ENCODE peak calls at places on chromosomes 12 and 14, in seven cellular contexts. N is mesenchymal stem cell, C is neuronal stem cell, W is IMR-90, X is mesendoderm, I is H9, M is H1. F is an unnamed sample.

GRCh38 chr12:49298160-49298559 is 3.2 kb downstream of the PRPH start:
- DNase-seq in N (no peak), C (no peak), W (no peak), X (no peak), I (no peak), M (no peak), F (no peak)

GRCh38 chr14:53520529-53520928 is 367.4 kb upstream of the DDHD1 start:
- DNase-seq in N (no peak), C (no peak), W (no peak), X (no peak), I (no peak), M (no peak), F (no peak)

GRCh38 chr12:85642810-85643209 is 193.4 kb downstream of the RASSF9 start:
- DNase-seq in N (peak; percentile 79), C (no peak), W (peak; percentile 78), X (peak; percentile 63), I (no peak), M (no peak), F (peak; percentile 8)

GRCh38 chr12:388547-389137 is 478 bp downstream of the KDM5A start:
- DNase-seq in N (peak; percentile 60), C (no peak), W (peak; percentile 30), X (peak; percentile 53), I (no peak), M (no peak), F (no peak)

GRCh38 chr12:79317184-79317847 is 373.4 kb downstream of the PAWR start:
- DNase-seq in N (no peak), C (no peak), W (no peak), X (no peak), I (no peak), M (no peak), F (peak; percentile 42)

GRCh38 chr12:14396071-14396470 is 30.6 kb downstream of the ATF7IP start:
- DNase-seq in N (peak; percentile 75), C (no peak), W (peak; percentile 28), X (no peak), I (no peak), M (no peak), F (no peak)

GRCh38 chr12:127987199-127987901 is 279.6 kb upstream of the TMEM132C start:
- DNase-seq in N (no peak), C (no peak), W (no peak), X (no peak), I (no peak), M (no peak), F (no peak)

GRCh38 chr14:34569750-34570149 is 30.2 kb upstream of the EAPP start:
- DNase-seq in N (no peak), C (no peak), W (peak; percentile 56), X (no peak), I (no peak), M (no peak), F (no peak)

GRCh38 chr12:58893421-58893986 is 26.8 kb downstream of the LRIG3 start:
- DNase-seq in N (peak; percentile 67), C (no peak), W (peak; percentile 61), X (no peak), I (no peak), M (no peak), F (no peak)

GRCh38 chr12:89225401-89225800 is 126.9 kb downstream of the DUSP6 start:
- DNase-seq in N (peak; percentile 70), C (no peak), W (peak; percentile 78), X (peak; percentile 85), I (peak; percentile 41), M (no peak), F (peak; percentile 42)

GRCh38 chr14:85221832-85222231 is 308.1 kb upstream of the FLRT2 start:
- DNase-seq in N (no peak), C (no peak), W (no peak), X (no peak), I (no peak), M (no peak), F (no peak)

GRCh38 chr12:97275261-97276197 is 187.1 kb upstream of the RMST start:
- DNase-seq in N (no peak), C (peak; percentile 92), W (no peak), X (no peak), I (peak; percentile 39), M (no peak), F (no peak)

GRCh38 chr12:110335481-110336045 is 54.5 kb downstream of the ATP2A2 start:
- DNase-seq in N (no peak), C (no peak), W (no peak), X (peak; percentile 34), I (no peak), M (no peak), F (no peak)

GRCh38 chr12:124518051-124518932 is 49.1 kb downstream of the NCOR2 start:
- DNase-seq in N (peak; percentile 100), C (peak; percentile 75), W (peak; percentile 99), X (peak; percentile 63), I (no peak), M (no peak), F (no peak)

GRCh38 chr12:123099556-123100192 is 51.2 kb downstream of the PITPNM2 start:
- DNase-seq in N (no peak), C (no peak), W (no peak), X (no peak), I (no peak), M (no peak), F (no peak)

GRCh38 chr12:46472144-46472705 is 99.7 kb upstream of the SLC38A2 start:
- DNase-seq in N (no peak), C (no peak), W (no peak), X (no peak), I (no peak), M (no peak), F (no peak)

GRCh38 chr12:8819676-8819980 is 2.8 kb upstream of the A2ML1 start:
- DNase-seq in N (no peak), C (no peak), W (peak; percentile 9), X (peak; percentile 80), I (no peak), M (no peak), F (no peak)

GRCh38 chr12:51661836-51662235 is 70.8 kb downstream of the SCN8A start:
- DNase-seq in N (no peak), C (no peak), W (peak; percentile 16), X (no peak), I (no peak), M (no peak), F (no peak)

GRCh38 chr14:74402264-74403251 is 23.5 kb downstream of the SYNDIG1L start:
- DNase-seq in N (no peak), C (no peak), W (no peak), X (no peak), I (no peak), M (no peak), F (no peak)

GRCh38 chr14:96986701-96987474 is 189.7 kb downstream of the VRK1 start:
- DNase-seq in N (no peak), C (no peak), W (no peak), X (no peak), I (no peak), M (no peak), F (no peak)

GRCh38 chr14:38887696-38888095 is 215.3 kb downstream of the SEC23A start:
- DNase-seq in N (no peak), C (no peak), W (no peak), X (no peak), I (no peak), M (no peak), F (no peak)

GRCh38 chr12:93707836-93708235 is 30.7 kb downstream of the CRADD start:
- DNase-seq in N (peak; percentile 10), C (no peak), W (peak; percentile 34), X (no peak), I (no peak), M (no peak), F (no peak)

GRCh38 chr12:57069522-57069921 is 9.1 kb downstream of the NEMP1 start:
- DNase-seq in N (peak; percentile 88), C (peak; percentile 72), W (peak; percentile 87), X (peak; percentile 86), I (peak; percentile 78), M (no peak), F (peak; percentile 64)

GRCh38 chr12:40152783-40153383 is 47.0 kb upstream of the SLC2A13 start:
- DNase-seq in N (peak; percentile 45), C (peak; percentile 32), W (peak; percentile 32), X (peak; percentile 40), I (no peak), M (no peak), F (peak; percentile 77)

GRCh38 chr14:73759183-73759713 is 45.1 kb upstream of the PNMA1 start:
- DNase-seq in N (peak; percentile 58), C (no peak), W (peak; percentile 50), X (no peak), I (no peak), M (no peak), F (peak; percentile 40)

DNA sequence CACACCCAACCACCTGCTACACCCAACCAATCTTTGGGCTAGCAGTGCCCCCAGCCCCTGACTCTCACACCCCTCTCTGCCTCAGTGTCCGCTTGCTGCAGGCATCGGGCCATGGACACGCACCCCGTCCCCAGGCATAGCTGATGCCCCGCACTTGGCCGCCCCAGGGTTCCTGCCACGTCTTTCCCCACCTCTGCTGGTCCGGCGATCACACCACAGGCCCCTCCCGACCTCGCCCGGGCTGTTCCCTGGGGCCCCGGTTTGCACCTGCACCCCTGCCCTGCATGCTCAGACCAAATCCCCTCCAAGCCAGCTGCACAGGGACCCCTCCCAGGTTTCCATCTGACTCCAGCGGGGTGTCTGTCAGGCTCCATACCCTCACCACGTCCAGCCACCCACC is 38.3 kb downstream of the BEGAIN start:
- DNase-seq in N (no peak), C (no peak), W (no peak), X (no peak), I (no peak), M (no peak), F (no peak)
- H3K4me1 ChIP-seq in N (peaks cover 27% of the 10 kb centered on the region), C (peaks cover 4% of the 10 kb centered on the region), W (no peaks in the 10 kb centered on the region), X (no peaks in the 10 kb centered on the region), I (peaks cover 3% of the 10 kb centered on the region), M (peaks cover 6% of the 10 kb centered on the region), F (peaks cover 5% of the 10 kb centered on the region)

DNA sequence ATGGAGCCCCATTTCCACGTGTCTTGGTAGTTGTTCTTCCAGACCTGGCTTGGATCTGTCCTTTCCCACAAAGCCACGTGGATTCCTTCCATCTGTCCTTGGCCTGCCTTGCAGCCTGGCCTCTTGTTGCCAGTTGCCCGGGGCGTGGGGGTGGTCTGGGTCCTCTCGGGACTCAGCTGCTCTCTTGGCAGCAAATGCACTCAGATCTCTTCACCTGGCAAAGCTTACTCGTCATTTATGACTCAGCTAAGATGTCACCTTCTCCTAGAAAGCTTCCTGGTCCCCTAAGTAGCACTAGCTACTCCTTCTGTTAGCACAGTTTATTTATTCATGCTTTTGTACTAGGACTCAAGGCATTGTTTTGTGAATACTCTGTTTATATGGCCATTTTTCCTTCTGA is 13.6 kb downstream of the PLEKHG3 start:
- DNase-seq in N (no peak), C (no peak), W (peak; percentile 20), X (peak; percentile 23), I (no peak), M (no peak), F (no peak)
- H2BK5ac ChIP-seq in N (no peak overlapping the region), C (no peak overlapping the region), W (no peak overlapping the region), X (no peak overlapping the region), I (no peak overlapping the region), M (peak overlapping the region; percentile 69), F (no peak overlapping the region)

DNA sequence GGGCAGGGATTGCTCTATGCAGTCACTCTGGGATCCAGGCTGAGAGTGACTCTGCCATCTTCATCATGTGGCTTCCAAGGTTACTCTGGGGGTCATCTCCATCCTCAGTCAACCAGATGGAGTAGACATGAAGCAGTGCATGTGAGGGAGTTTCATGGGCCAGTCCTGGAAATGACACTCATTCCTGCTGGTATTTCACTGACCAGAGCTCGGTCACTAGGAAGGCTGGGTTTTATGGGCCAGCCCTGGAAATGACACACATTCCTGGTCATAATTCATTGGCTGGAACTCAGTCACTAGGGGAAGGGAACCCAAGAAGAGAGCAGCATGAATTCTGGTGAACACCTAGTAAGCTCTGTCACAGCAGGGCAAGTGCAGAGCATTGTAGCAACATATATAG is 144.7 kb downstream of the SMOC1 start:
- DNase-seq in N (no peak), C (no peak), W (peak; percentile 18), X (no peak), I (no peak), M (no peak), F (no peak)
- H3K4me2 ChIP-seq in N (no peak overlapping the region), C (no peak overlapping the region), W (no peak overlapping the region), X (no peak overlapping the region), I (no peak overlapping the region), M (no peak overlapping the region), F (no peak overlapping the region)

GRCh38 chr14:102811254-102811963 is 34.2 kb downstream of the TRAF3 start:
- DNase-seq in N (no peak), C (no peak), W (no peak), X (no peak), I (no peak), M (no peak), F (peak; percentile 70)
- H3K4me1 ChIP-seq in N (peaks cover 18% of the 10 kb centered on the region), C (no peaks in the 10 kb centered on the region), W (peaks cover 3% of the 10 kb centered on the region), X (no peaks in the 10 kb centered on the region), I (no peaks in the 10 kb centered on the region), M (no peaks in the 10 kb centered on the region), F (peaks cover 4% of the 10 kb centered on the region)

F was measured in trophoblast cell.